ENCODE peak calls at places on chromosomes 1 and 21, in eight cellular contexts. K is tibial nerve, Z is lower lobe of right lung, J is PC-9, M is heart left ventricle, L is pancreas, X is IMR-90, U is esophagus squamous epithelium. O is an unnamed sample.

GRCh38 chr1:228405200-228405978 is 1.2 kb downstream of the TRIM11 start:
- DNase-seq in K (no peak), Z (no peak), J (no peak), M (no peak), L (no peak), X (peak), U (no peak), O (no peak)

GRCh38 chr1:101122452-101123166 is 97.0 kb upstream of the DPH5 start:
- DNase-seq in K (no peak), Z (no peak), J (no peak), M (no peak), L (no peak), X (no peak), U (no peak), O (no peak)

GRCh38 chr1:229563241-229563640 is 4.7 kb upstream of the ABCB10 start:
- DNase-seq in K (no peak), Z (no peak), J (no peak), M (no peak), L (no peak), X (no peak), U (no peak), O (no peak)

GRCh38 chr1:63698001-63698838 is 75.6 kb upstream of the ROR1 start:
- DNase-seq in K (no peak), Z (peak), J (no peak), M (peak), L (peak), X (peak), U (no peak), O (no peak)

GRCh38 chr21:42406201-42406601 is 2.5 kb downstream of the UBASH3A start:
- DNase-seq in K (no peak), Z (no peak), J (no peak), M (no peak), L (no peak), X (no peak), U (no peak), O (peak)

GRCh38 chr1:95622609-95623008 is 388.6 kb downstream of the RWDD3 start:
- DNase-seq in K (no peak), Z (no peak), J (no peak), M (no peak), L (no peak), X (no peak), U (no peak), O (no peak)

GRCh38 chr1:203320546-203321272 is 15.4 kb downstream of the BTG2 start:
- DNase-seq in K (no peak), Z (peak), J (no peak), M (peak), L (peak), X (peak), U (peak), O (peak)

GRCh38 chr1:181101581-181102226 is 13.2 kb downstream of the IER5 start:
- DNase-seq in K (no peak), Z (no peak), J (peak), M (no peak), L (no peak), X (peak), U (no peak), O (no peak)

GRCh38 chr1:222606757-222607156 is 11.1 kb upstream of the MIA3 start:
- DNase-seq in K (no peak), Z (no peak), J (no peak), M (no peak), L (no peak), X (no peak), U (no peak), O (no peak)

GRCh38 chr1:245156736-245157505 is 2.1 kb downstream of the KIF26B start:
- DNase-seq in K (no peak), Z (no peak), J (no peak), M (no peak), L (no peak), X (peak), U (no peak), O (no peak)

GRCh38 chr1:239321877-239322276 is 64.5 kb upstream of the CHRM3 start:
- DNase-seq in K (no peak), Z (no peak), J (no peak), M (no peak), L (no peak), X (no peak), U (no peak), O (no peak)

GRCh38 chr1:70038025-70038424 is 167.4 kb downstream of the LRRC40 start:
- DNase-seq in K (no peak), Z (no peak), J (peak), M (no peak), L (no peak), X (no peak), U (no peak), O (no peak)

GRCh38 chr1:65577278-65577677 is 156.8 kb downstream of the LEPR start:
- DNase-seq in K (no peak), Z (no peak), J (no peak), M (no peak), L (no peak), X (no peak), U (no peak), O (no peak)

GRCh38 chr1:208950206-208950605 is 633.3 kb upstream of the CAMK1G start:
- DNase-seq in K (no peak), Z (no peak), J (no peak), M (no peak), L (no peak), X (no peak), U (no peak), O (no peak)

GRCh38 chr1:46133181-46133658 is 791 bp upstream of the PIK3R3 start:
- DNase-seq in K (peak), Z (no peak), J (no peak), M (peak), L (no peak), X (no peak), U (no peak), O (no peak)

GRCh38 chr1:29837306-29837646 is 601.0 kb downstream of the PTPRU start:
- DNase-seq in K (no peak), Z (no peak), J (no peak), M (no peak), L (no peak), X (no peak), U (no peak), O (no peak)

GRCh38 chr1:155643230-155643629 is 33.2 kb downstream of the MSTO1 start:
- DNase-seq in K (no peak), Z (no peak), J (no peak), M (no peak), L (no peak), X (no peak), U (no peak), O (no peak)

GRCh38 chr1:204357551-204357950 is 2.2 kb downstream of the PLEKHA6 start:
- DNase-seq in K (no peak), Z (no peak), J (no peak), M (peak), L (no peak), X (no peak), U (no peak), O (no peak)

GRCh38 chr1:169345500-169345899 is 22.1 kb downstream of the NME7 start:
- DNase-seq in K (no peak), Z (no peak), J (no peak), M (no peak), L (no peak), X (no peak), U (no peak), O (no peak)

GRCh38 chr1:160748182-160748876 is 9.3 kb downstream of the SLAMF7 start:
- DNase-seq in K (no peak), Z (no peak), J (peak), M (no peak), L (no peak), X (no peak), U (no peak), O (no peak)

GRCh38 chr1:208475449-208475848 is 231.3 kb upstream of the PLXNA2 start:
- DNase-seq in K (no peak), Z (no peak), J (no peak), M (peak), L (no peak), X (peak), U (no peak), O (no peak)

GRCh38 chr21:45161039-45161945 is 86.9 kb downstream of the ADARB1 start:
- DNase-seq in K (no peak), Z (no peak), J (no peak), M (no peak), L (no peak), X (no peak), U (no peak), O (no peak)

GRCh38 chr21:33015091-33015490 is 10.6 kb upstream of the OLIG2 start:
- DNase-seq in K (no peak), Z (no peak), J (no peak), M (no peak), L (no peak), X (no peak), U (no peak), O (no peak)

GRCh38 chr1:222749927-222750326 is 12.9 kb downstream of the FAM177B start:
- DNase-seq in K (no peak), Z (no peak), J (no peak), M (no peak), L (no peak), X (no peak), U (no peak), O (no peak)

GRCh38 chr1:156498447-156499193 is 2.0 kb downstream of the MEF2D start:
- DNase-seq in K (no peak), Z (no peak), J (peak), M (peak), L (peak), X (peak), U (no peak), O (no peak)

GRCh38 chr1:155003227-155003765 is 694 bp downstream of the ZBTB7B start:
- DNase-seq in K (no peak), Z (no peak), J (no peak), M (no peak), L (no peak), X (no peak), U (no peak), O (no peak)

GRCh38 chr1:18941221-18942141 is 15.0 kb downstream of the IFFO2 start:
- DNase-seq in K (no peak), Z (no peak), J (peak), M (no peak), L (peak), X (peak), U (no peak), O (no peak)

GRCh38 chr1:209363112-209363511 is 220.4 kb upstream of the CAMK1G start:
- DNase-seq in K (no peak), Z (no peak), J (peak), M (no peak), L (no peak), X (no peak), U (no peak), O (no peak)

GRCh38 chr1:186620526-186620925 is 59.7 kb downstream of the PTGS2 start:
- DNase-seq in K (no peak), Z (no peak), J (no peak), M (no peak), L (no peak), X (no peak), U (no peak), O (no peak)

GRCh38 chr1:221187174-221187573 is 307.9 kb downstream of the HLX start:
- DNase-seq in K (no peak), Z (no peak), J (no peak), M (no peak), L (no peak), X (peak), U (no peak), O (no peak)

GRCh38 chr1:23848673-23849616 is 19.1 kb downstream of the FUCA1 start:
- DNase-seq in K (no peak), Z (no peak), J (no peak), M (peak), L (no peak), X (no peak), U (no peak), O (no peak)

DNA sequence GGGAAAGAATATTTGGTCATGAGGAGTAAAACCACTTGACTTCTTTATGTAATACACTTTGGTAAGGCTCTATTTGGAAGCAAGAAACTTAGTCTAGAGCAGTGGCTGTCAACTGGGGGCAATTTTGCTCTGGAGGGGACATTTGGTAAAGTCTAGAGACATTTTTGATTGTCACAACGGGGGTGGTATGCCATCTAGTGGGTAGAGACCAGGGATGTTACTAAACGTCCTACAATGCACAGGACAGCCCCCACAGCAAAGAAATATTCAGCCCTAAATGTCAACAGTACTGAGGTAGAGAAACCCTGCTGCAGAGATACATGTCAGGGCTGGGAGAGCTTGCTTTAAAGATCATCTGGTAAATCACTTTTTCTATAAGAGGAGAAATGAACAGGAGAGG is 13.5 kb downstream of the FUCA1 start:
- DNase-seq in K (no peak), Z (no peak), J (no peak), M (no peak), L (no peak), X (no peak), U (no peak), O (no peak)
- TF ChIP-seq CTCF in K (no peak), Z (no peak), J (peak), M (peak), L (no peak), X (peak), U (no peak), O (no peak)

GRCh38 chr1:20883766-20884165 is 96.7 kb upstream of the HP1BP3 start:
- DNase-seq in K (no peak), Z (no peak), J (no peak), M (no peak), L (no peak), X (peak), U (no peak), O (no peak)

GRCh38 chr1:20878799-20879198 is 91.7 kb upstream of the HP1BP3 start:
- DNase-seq in K (no peak), Z (no peak), J (no peak), M (no peak), L (no peak), X (no peak), U (no peak), O (no peak)

GRCh38 chr1:20884513-20884912 is 97.4 kb upstream of the HP1BP3 start:
- DNase-seq in K (no peak), Z (no peak), J (no peak), M (no peak), L (no peak), X (no peak), U (no peak), O (no peak)

GRCh38 chr1:20885121-20885520 is 98.0 kb upstream of the HP1BP3 start:
- DNase-seq in K (no peak), Z (no peak), J (no peak), M (no peak), L (no peak), X (peak), U (no peak), O (no peak)

GRCh38 chr1:20882837-20883236 is 95.7 kb upstream of the HP1BP3 start:
- DNase-seq in K (no peak), Z (no peak), J (no peak), M (no peak), L (no peak), X (no peak), U (no peak), O (no peak)
- H3K27ac ChIP-seq in K (no peak), Z (no peak), J (no peak), M (no peak), L (no peak), X (no peak), U (no peak), O (no peak)

DNA sequence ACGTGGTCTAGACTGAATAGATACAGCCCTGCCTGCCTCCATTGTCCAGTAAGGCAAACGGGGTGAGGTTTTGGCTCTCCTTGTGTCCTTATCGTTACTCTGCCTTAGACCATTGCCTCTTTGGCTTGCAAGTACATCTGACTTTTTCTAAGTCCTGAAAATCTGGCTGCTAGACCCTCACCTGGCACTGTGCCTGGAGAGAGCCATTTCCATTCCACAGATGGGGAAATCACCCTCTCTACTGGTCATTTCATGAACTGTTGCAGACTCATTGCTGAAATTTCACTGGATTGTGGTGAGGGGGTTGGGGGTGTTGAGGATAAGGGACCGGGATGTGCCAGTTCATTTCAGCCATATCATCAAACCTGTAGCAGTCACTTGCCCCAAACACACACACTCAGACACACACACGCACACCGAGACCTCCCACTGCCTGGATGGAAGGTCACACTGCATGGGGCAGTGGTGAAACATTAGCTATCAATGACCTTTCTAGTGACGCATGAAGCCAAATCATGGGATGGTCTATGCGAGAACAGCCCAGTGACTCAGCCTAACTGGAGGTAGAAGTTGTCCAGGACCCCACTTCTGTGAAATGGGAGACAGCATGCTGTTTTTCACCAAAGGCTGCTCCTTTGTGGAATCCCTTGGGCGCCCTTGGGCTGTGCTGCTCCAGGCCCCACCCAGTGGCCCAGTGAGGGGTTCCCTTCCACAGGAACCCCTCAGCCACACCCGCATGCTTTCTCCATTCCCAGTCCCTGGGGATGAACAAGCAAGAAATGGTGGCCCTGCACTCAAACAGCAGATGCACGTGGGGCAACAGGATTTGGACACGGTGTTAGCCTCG is 34.9 kb upstream of the VASH2 start:
- DNase-seq in K (no peak), Z (no peak), J (no peak), M (peak), L (no peak), X (peak), U (no peak), O (no peak)
- TF ChIP-seq CTCF in K (no peak), Z (no peak), J (peak), M (peak), L (no peak), X (peak), U (no peak), O (no peak)

GRCh38 chr1:116112388-116113140 is 1.4 kb downstream of the MAB21L3 start:
- DNase-seq in K (no peak), Z (no peak), J (no peak), M (no peak), L (no peak), X (no peak), U (no peak), O (no peak)
- H3K27ac ChIP-seq in K (no peak), Z (no peak), J (no peak), M (no peak), L (no peak), X (no peak), U (peak), O (no peak)

GRCh38 chr1:9066945-9067807 is 2.3 kb downstream of the SLC2A5 start:
- DNase-seq in K (peak), Z (peak), J (peak), M (peak), L (peak), X (peak), U (no peak), O (no peak)
- TF ChIP-seq CTCF in K (no peak), Z (no peak), J (no peak), M (no peak), L (no peak), X (peak), U (no peak), O (no peak)

DNA sequence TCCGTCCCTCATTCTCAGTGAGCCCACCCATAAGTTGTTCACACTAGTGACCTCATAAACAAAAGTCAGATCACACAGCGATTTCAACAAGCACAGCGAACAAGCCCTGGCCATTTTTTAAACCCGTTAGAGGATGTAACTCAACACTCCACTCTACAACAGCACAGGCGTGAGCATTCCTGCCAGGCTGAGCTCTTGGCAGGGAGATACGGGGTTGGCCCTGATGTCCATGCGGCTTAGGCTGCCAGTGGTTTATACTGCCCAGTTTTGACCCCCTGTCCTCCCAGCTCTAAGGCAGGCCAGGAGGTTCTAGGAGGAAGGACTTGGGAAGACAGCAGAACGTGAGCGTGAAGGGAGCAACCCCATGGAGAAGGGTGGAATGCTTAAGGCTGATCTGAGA is 35.0 kb downstream of the PARP1 start:
- DNase-seq in K (no peak), Z (no peak), J (no peak), M (peak), L (no peak), X (no peak), U (no peak), O (no peak)
- H3K27ac ChIP-seq in K (no peak), Z (no peak), J (no peak), M (peak), L (no peak), X (no peak), U (no peak), O (no peak)

GRCh38 chr1:109598655-109599054 is 20.8 kb downstream of the GNAT2 start:
- DNase-seq in K (no peak), Z (no peak), J (no peak), M (no peak), L (no peak), X (no peak), U (no peak), O (no peak)
- TF ChIP-seq CTCF in K (no peak), Z (no peak), J (peak), M (no peak), L (no peak), X (no peak), U (no peak), O (no peak)

GRCh38 chr1:86811128-86811527 is 102.8 kb downstream of the SELENOF start:
- DNase-seq in K (no peak), Z (no peak), J (no peak), M (no peak), L (no peak), X (no peak), U (no peak), O (no peak)
- H3K27ac ChIP-seq in K (no peak), Z (no peak), J (no peak), M (no peak), L (no peak), X (no peak), U (no peak), O (no peak)

GRCh38 chr1:110672001-110672752 is 2.6 kb downstream of the KCNA3 start:
- DNase-seq in K (no peak), Z (no peak), J (no peak), M (no peak), L (no peak), X (peak), U (no peak), O (peak)

GRCh38 chr1:110674337-110675059 is at the start of gene KCNA3:
- DNase-seq in K (no peak), Z (peak), J (no peak), M (peak), L (no peak), X (no peak), U (no peak), O (peak)

GRCh38 chr1:110672753-110673108 is 2.0 kb downstream of the KCNA3 start:
- DNase-seq in K (no peak), Z (no peak), J (no peak), M (no peak), L (no peak), X (no peak), U (no peak), O (peak)

GRCh38 chr1:110673805-110674336 is 869 bp downstream of the KCNA3 start:
- DNase-seq in K (no peak), Z (peak), J (no peak), M (no peak), L (no peak), X (no peak), U (no peak), O (peak)

DNA sequence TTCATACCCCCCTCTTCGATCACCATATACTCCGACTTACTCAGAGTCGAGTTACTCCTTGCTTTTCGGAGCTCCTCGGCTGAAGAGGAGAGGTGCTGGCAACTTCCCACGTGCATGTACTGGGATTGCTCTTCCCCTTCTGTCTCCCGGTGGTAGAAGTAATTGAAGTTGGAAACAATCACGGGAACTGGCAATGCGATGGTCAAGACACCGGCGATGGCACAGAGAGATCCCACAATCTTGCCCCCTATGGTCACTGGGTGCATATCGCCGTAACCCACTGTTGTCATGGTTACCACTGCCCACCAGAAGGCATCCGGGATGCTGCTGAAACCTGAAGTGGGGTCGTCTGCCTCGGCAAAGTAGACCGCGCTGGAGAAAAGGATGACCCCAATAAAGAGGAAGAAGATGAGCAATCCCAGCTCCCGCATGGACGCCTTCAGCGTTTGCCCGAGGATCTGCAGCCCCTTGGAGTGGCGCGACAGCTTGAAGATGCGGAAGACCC is 1.5 kb downstream of the KCNA3 start:
- DNase-seq in K (no peak), Z (no peak), J (no peak), M (no peak), L (no peak), X (no peak), U (no peak), O (peak)
- TF ChIP-seq CTCF in K (no peak), Z (no peak), J (no peak), M (no peak), L (no peak), X (no peak), U (no peak), O (no peak)